ENCODE peak calls at places on chromosomes 16 and 17, in six cellular contexts. V, O, S, E, W and U are unnamed samples.

GRCh38 chr17:5832886-5833285 is 237.3 kb upstream of the WSCD1 start:
- DNase-seq in O (peak; percentile 29), E (no peak), V (peak; percentile 15), S (peak; percentile 83), W (peak; percentile 84), U (no peak)

GRCh38 chr16:30185683-30186421 is 2.5 kb downstream of the CORO1A start:
- DNase-seq in S (no peak), V (no peak), W (no peak), O (no peak), E (peak; percentile 51), U (no peak)

GRCh38 chr17:71145486-71145885 is 975.3 kb upstream of the SOX9 start:
- DNase-seq in S (no peak), W (no peak), E (no peak), O (no peak), V (no peak), U (no peak)

GRCh38 chr16:67842509-67843342 is 606 bp downstream of the THAP11 start:
- DNase-seq in S (peak; percentile 46), O (peak; percentile 68), W (peak; percentile 82), E (peak; percentile 73), V (peak; percentile 50), U (peak; percentile 14)

GRCh38 chr17:51455211-51455610 is 194.9 kb downstream of the UTP18 start:
- DNase-seq in V (no peak), S (no peak), W (no peak), E (no peak), O (no peak), U (no peak)

GRCh38 chr16:6573577-6573976 is 759.1 kb upstream of the RBFOX1 start:
- DNase-seq in E (peak; percentile 71), V (peak; percentile 49), S (no peak), O (peak; percentile 74), W (no peak), U (no peak)

GRCh38 chr17:60079401-60079861 is 710 bp upstream of the HEATR6 start:
- DNase-seq in S (no peak), W (peak; percentile 49), V (no peak), O (no peak), E (no peak), U (peak; percentile 53)

GRCh38 chr17:57861000-57861736 is 11.3 kb upstream of the MRPS23 start:
- DNase-seq in V (no peak), E (peak; percentile 64), O (peak; percentile 70), S (peak; percentile 60), W (peak; percentile 85), U (no peak)

GRCh38 chr17:6591599-6592158 is 35.3 kb upstream of the PITPNM3 start:
- DNase-seq in E (no peak), S (peak; percentile 94), O (no peak), W (peak; percentile 71), V (no peak), U (peak; percentile 53)

GRCh38 chr17:73586921-73587680 is 57.1 kb downstream of the SDK2 start:
- DNase-seq in S (no peak), W (no peak), O (no peak), V (no peak), E (no peak), U (peak; percentile 94)

GRCh38 chr17:82236142-82236971 is 7.5 kb downstream of the SLC16A3 start:
- DNase-seq in V (peak; percentile 68), S (peak; percentile 47), E (peak; percentile 91), W (peak; percentile 64), O (peak; percentile 87), U (no peak)

GRCh38 chr17:57463103-57463885 is 207.0 kb downstream of the MSI2 start:
- DNase-seq in V (no peak), S (peak; percentile 95), O (no peak), E (no peak), W (peak; percentile 84), U (peak; percentile 89)

GRCh38 chr17:62017496-62017895 is 47.6 kb downstream of the MED13 start:
- DNase-seq in E (no peak), V (no peak), O (no peak), W (no peak), S (peak; percentile 76), U (no peak)

GRCh38 chr17:1108810-1109605 is 70.8 kb downstream of the ABR start:
- DNase-seq in O (no peak), E (peak; percentile 79), S (peak; percentile 44), W (peak; percentile 65), V (no peak), U (peak; percentile 48)

GRCh38 chr17:82690786-82691489 is 7.6 kb downstream of the RAB40B start:
- DNase-seq in E (no peak), W (no peak), S (no peak), V (no peak), O (no peak), U (no peak)

GRCh38 chr16:73124097-73124652 is 76.2 kb upstream of the ZFHX3 start:
- DNase-seq in W (no peak), V (no peak), O (no peak), S (peak; percentile 5), E (no peak), U (peak; percentile 15)

GRCh38 chr16:23960081-23960499 is 124.3 kb downstream of the PRKCB start:
- DNase-seq in E (no peak), W (no peak), V (no peak), S (no peak), O (no peak), U (no peak)

GRCh38 chr16:69469807-69470561 is 45.6 kb downstream of the CYB5B start:
- DNase-seq in V (no peak), W (no peak), O (no peak), S (no peak), E (no peak), U (no peak)

GRCh38 chr17:50100921-50101345 is 5.8 kb downstream of the PDK2 start:
- DNase-seq in V (no peak), O (peak; percentile 62), W (peak; percentile 45), S (peak; percentile 34), E (no peak), U (no peak)

GRCh38 chr16:2082171-2082982 is 34.6 kb downstream of the TSC2 start:
- DNase-seq in O (no peak), S (peak; percentile 41), V (no peak), W (no peak), E (no peak), U (no peak)

GRCh38 chr17:48048321-48049140 is at the start of gene NFE2L1:
- DNase-seq in V (no peak), O (peak; percentile 95), S (peak; percentile 90), W (peak; percentile 95), E (no peak), U (peak; percentile 66)

GRCh38 chr17:45953561-45953960 is 45.5 kb upstream of the STH start:
- DNase-seq in E (no peak), V (no peak), O (no peak), W (no peak), S (no peak), U (no peak)

GRCh38 chr16:56370836-56371235 is 54.5 kb downstream of the AMFR start:
- DNase-seq in E (no peak), O (no peak), S (peak; percentile 32), W (peak; percentile 57), V (no peak), U (no peak)

GRCh38 chr16:58280846-58281301 is 14.0 kb downstream of the PRSS54 start:
- DNase-seq in S (no peak), O (no peak), E (no peak), V (no peak), W (no peak), U (no peak)

DNA sequence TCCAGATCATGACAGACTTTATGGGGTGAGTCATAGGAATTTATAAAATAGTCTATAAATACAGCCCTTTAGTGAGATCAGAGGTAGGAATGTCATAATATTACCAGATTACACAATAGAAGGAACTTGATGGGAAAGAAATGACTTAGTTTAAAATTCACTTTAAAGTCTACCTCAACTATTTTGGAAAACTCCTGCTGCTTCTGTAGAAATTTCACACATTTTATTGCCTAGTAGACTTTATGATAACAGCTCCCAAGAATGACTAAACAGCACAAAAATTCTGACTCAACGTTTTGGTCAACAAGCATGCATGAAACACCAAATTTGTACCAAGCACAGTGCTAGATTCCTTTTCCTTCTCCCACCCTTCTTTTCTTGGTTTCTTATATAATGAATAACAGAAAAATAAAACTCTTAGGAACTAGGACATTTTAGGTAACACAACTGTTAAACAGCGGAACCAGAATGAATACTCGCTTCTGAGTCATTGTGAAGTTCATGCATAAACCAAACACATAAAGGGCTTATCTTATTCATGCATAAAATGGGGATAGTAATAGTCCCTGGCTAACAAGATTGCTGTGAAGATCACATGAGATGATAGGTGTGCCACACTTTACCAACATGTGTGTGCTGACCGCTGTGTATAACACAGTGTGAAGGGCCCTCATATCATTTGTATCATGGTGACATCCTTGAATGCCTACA is 243.9 kb downstream of the CDH8 start:
- DNase-seq in W (peak; percentile 74), O (no peak), V (no peak), E (no peak), S (no peak), U (peak; percentile 75)
- H3K14ac ChIP-seq in W (no peak overlapping the region), O (no peak overlapping the region), V (no peak overlapping the region), E (no peak overlapping the region), S (no peak overlapping the region), U (no peak overlapping the region)

DNA sequence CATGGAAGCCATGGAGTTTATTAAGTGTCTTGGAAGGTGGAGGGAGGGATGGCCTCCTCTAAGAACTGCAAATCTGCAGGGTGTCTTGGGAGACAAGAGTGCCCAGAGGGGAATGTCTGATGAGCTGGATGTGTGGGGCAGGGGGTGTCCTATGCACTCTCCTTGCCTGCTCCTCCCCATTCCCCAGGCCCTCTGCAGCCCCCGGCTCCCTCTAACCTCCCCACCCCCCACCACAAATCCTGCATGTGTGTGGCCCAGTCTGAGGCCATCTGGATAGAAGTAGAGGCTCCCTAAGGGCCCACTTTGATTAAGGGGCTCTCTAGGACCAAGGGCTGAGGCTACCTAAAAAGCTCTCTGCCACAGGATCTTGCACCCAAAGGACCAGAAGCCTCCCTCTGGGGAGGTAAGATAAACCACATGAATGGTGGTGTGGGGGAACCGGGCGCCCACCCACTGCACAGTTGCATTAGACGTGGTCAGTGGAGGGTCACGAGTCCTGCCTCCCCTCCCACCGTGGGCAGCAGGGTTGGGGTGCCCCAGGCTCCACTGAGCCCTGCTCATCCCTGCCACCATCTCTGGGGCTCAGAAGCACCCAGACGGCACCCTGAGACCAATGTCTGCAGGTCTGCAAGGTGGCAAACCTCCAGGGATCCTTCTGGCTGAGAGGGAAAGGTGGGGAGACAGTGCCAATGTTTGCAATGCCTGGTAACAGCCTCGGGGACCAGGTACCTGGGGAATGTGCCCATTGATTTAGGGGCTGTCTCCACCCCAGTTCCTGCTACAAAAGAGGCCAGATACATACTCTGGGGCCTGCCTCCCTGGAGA is 618 bp downstream of the AANAT start:
- DNase-seq in V (no peak), O (no peak), E (no peak), W (no peak), S (no peak), U (no peak)
- H3K23ac ChIP-seq in V (peak overlapping the region; percentile 20), O (no peak overlapping the region), E (no peak overlapping the region), W (no peak overlapping the region), S (no peak overlapping the region), U (no peak overlapping the region)

DNA sequence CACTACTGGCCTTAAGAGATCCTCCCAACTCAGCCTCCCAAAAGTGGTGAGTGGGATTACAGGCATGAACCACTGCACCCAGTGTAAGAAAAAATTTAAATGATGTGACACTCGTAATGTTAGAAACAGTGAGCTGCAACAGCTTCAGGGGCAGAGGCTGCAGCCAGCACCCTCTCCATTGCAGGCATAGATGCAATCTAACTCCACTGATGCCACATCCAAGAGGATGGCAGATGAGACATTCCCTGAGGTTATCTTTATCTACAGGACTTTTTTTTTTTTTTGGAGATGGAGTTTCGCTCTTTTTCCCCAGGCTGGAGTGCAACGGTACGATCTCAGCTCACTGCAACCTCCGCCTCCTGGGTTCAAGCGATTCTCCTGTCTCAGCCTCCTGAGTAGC is 19.9 kb downstream of the ZCCHC14 start:
- DNase-seq in E (no peak), W (no peak), V (no peak), S (no peak), O (no peak), U (no peak)
- H3K14ac ChIP-seq in E (no peak overlapping the region), W (no peak overlapping the region), V (no peak overlapping the region), S (no peak overlapping the region), O (no peak overlapping the region), U (no peak overlapping the region)

GRCh38 chr17:2187758-2188157 is 115.8 kb downstream of the SMG6 start:
- DNase-seq in S (no peak), W (no peak), V (no peak), E (no peak), O (no peak), U (no peak)
- H3K23ac ChIP-seq in S (no peak overlapping the region), W (no peak overlapping the region), V (no peak overlapping the region), E (no peak overlapping the region), O (no peak overlapping the region), U (no peak overlapping the region)